ENCODE peak calls at places on chromosomes 16 and 17, in six cellular contexts. M is astrocyte of the spinal cord, L is nephron progenitor cell, J is sigmoid colon, D is dorsolateral prefrontal cortex, G is AG09319. K is an unnamed sample.

GRCh38 chr16:69131167-69131748 is 1.1 kb downstream of the CHTF8 start:
- DNase-seq in L (peak), G (no peak), D (no peak), J (no peak), M (peak), K (no peak)

GRCh38 chr16:11328172-11329079 is 16.8 kb upstream of the RMI2 start:
- DNase-seq in L (no peak), J (peak), M (peak), G (peak), D (peak), K (peak)

GRCh38 chr17:6306820-6307219 is 128.1 kb downstream of the AIPL1 start:
- DNase-seq in M (no peak), D (no peak), L (no peak), G (no peak), J (no peak), K (no peak)

GRCh38 chr17:17749025-17749772 is 67.9 kb downstream of the RAI1 start:
- DNase-seq in J (no peak), L (no peak), M (no peak), D (no peak), G (no peak), K (no peak)

GRCh38 chr16:48234630-48235029 is 9.5 kb upstream of the LONP2 start:
- DNase-seq in G (no peak), M (no peak), J (no peak), L (no peak), D (no peak), K (no peak)

GRCh38 chr17:74394977-74395376 is 27.7 kb downstream of the GPR142 start:
- DNase-seq in L (no peak), G (no peak), M (no peak), D (no peak), J (no peak), K (no peak)

GRCh38 chr17:51120357-51120738 is 320 bp downstream of the SPAG9 start:
- DNase-seq in L (no peak), J (peak), D (peak), M (peak), G (no peak), K (no peak)

GRCh38 chr16:30053376-30054015 is 12.1 kb upstream of the ALDOA start:
- DNase-seq in M (no peak), J (no peak), L (peak), D (no peak), G (no peak), K (peak)

GRCh38 chr16:58501242-58502131 is 1.5 kb downstream of the NDRG4 start:
- DNase-seq in D (peak), J (peak), M (no peak), G (no peak), L (peak), K (no peak)

GRCh38 chr17:17352836-17353624 is 49.9 kb downstream of the NT5M start:
- DNase-seq in G (no peak), L (no peak), D (peak), M (no peak), J (no peak), K (no peak)

GRCh38 chr17:45269912-45270311 is 8.0 kb upstream of the SPATA32 start:
- DNase-seq in L (no peak), M (no peak), J (no peak), D (no peak), G (no peak), K (no peak)

GRCh38 chr16:52993179-52993578 is 59.5 kb downstream of the CHD9NB start:
- DNase-seq in L (no peak), J (no peak), D (no peak), M (no peak), G (no peak), K (no peak)

GRCh38 chr17:43579570-43580140 is 33.5 kb upstream of the ETV4 start:
- DNase-seq in M (peak), D (no peak), G (no peak), J (no peak), L (no peak), K (peak)

GRCh38 chr17:4531988-4532736 is 23.0 kb downstream of the MYBBP1A start:
- DNase-seq in J (no peak), D (no peak), L (no peak), G (no peak), M (no peak), K (no peak)

GRCh38 chr16:30774367-30775130 is 12.4 kb downstream of the RNF40 start:
- DNase-seq in L (no peak), G (no peak), M (no peak), J (no peak), D (no peak), K (no peak)

GRCh38 chr16:57890752-57891111 is 80.2 kb downstream of the CNGB1 start:
- DNase-seq in D (no peak), J (no peak), G (no peak), M (no peak), L (no peak), K (no peak)

GRCh38 chr16:11094075-11094593 is 149.8 kb downstream of the CLEC16A start:
- DNase-seq in L (no peak), D (no peak), G (no peak), M (peak), J (peak), K (peak)

GRCh38 chr16:54284319-54284930 is 2.2 kb downstream of the IRX3 start:
- DNase-seq in L (peak), G (no peak), J (no peak), M (peak), D (no peak), K (peak)

GRCh38 chr16:54284931-54285413 is 1.6 kb downstream of the IRX3 start:
- DNase-seq in J (no peak), D (no peak), L (peak), G (no peak), M (peak), K (peak)

GRCh38 chr16:54286067-54286329 is 589 bp downstream of the IRX3 start:
- DNase-seq in D (no peak), M (no peak), J (no peak), L (no peak), G (no peak), K (no peak)

GRCh38 chr16:54286330-54287017 is at the start of gene IRX3:
- DNase-seq in L (peak), M (peak), G (peak), J (no peak), D (no peak), K (peak)

DNA sequence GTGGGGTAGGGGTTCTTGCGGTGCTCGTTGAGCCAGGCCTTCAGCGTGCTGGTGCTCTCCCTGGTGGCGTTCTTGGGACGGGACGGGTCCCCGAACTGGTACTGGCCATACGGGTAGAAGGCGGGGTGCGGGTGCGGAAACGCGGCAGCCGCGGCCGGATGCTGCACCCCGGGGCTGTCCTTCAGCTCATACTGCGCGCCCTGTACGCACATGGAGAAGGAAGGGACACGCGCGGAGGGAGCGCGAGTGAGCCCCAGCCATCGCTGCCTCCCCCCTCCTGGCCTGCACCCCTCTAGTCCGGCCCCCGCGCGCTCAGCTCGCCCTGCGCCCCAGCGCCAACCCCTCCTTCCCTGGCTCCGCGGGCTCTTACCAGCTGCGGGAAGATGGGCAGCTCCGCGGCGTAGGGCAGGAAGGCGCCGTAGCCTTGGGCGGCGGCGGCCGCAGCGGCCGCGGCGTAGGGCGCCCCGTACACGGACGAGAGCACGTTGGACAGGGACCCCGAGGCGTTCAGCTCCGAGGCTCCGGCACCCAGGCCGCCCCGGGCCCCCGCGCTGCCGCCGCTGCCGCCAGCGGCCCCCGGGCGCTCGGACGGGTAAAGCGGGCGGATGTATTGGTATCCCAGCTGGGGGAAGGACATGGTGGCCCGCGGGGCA is 1.0 kb downstream of the IRX3 start:
- DNase-seq in M (peak), J (no peak), L (peak), D (no peak), G (no peak), K (peak)
- TF ChIP-seq CTCF in M (peak), J (no peak), L (no peak), D (no peak), G (no peak), K (no peak)

GRCh38 chr17:68593331-68593710 is 7.8 kb downstream of the FAM20A start:
- DNase-seq in D (no peak), L (no peak), G (peak), J (no peak), M (no peak), K (peak)

GRCh38 chr17:68591583-68591982 is 9.6 kb downstream of the FAM20A start:
- DNase-seq in D (no peak), G (no peak), J (no peak), L (peak), M (no peak), K (no peak)

GRCh38 chr17:68592667-68593330 is 8.4 kb downstream of the FAM20A start:
- DNase-seq in J (no peak), D (no peak), G (no peak), L (no peak), M (no peak), K (peak)

GRCh38 chr17:68594552-68594951 is 6.6 kb downstream of the FAM20A start:
- DNase-seq in J (no peak), D (no peak), L (no peak), G (no peak), M (no peak), K (no peak)

GRCh38 chr17:68592004-68592403 is 9.2 kb downstream of the FAM20A start:
- DNase-seq in D (no peak), G (no peak), J (no peak), L (no peak), M (no peak), K (peak)
- TF ChIP-seq CTCF in D (no peak), G (no peak), J (no peak), L (no peak), M (no peak), K (no peak)

DNA sequence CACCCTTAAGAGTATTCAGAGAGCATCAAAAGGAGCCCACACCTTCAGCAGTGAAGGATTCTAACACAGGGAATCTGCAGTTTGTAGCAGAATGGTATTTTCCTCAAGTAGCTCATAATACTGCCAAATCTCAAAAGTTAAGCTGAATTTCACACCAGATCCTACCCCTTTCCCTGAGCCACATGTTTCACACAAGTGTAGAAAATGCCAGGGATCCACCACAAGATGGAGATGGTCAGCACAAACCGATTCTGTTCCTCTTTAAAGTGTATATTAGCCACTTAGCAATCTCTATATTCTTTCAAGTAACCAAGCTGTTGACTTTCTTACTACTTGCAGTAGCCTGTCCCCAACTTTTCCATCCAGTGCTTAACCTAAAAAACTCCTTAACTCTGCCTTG is 13.2 kb downstream of the GINS2 start:
- DNase-seq in J (no peak), G (no peak), L (no peak), M (peak), D (no peak), K (peak)
- TF ChIP-seq CTCF in J (no peak), G (peak), L (peak), M (peak), D (peak), K (peak)

GRCh38 chr16:67199808-67200198 is 872 bp downstream of the ELMO3 start:
- DNase-seq in M (no peak), L (no peak), G (no peak), J (no peak), D (no peak), K (no peak)

GRCh38 chr16:67198238-67198734 is 645 bp upstream of the ELMO3 start:
- DNase-seq in D (peak), J (no peak), L (no peak), M (peak), G (no peak), K (peak)

GRCh38 chr16:67197704-67198103 is 1.2 kb upstream of the ELMO3 start:
- DNase-seq in J (no peak), D (no peak), G (no peak), L (no peak), M (no peak), K (no peak)

GRCh38 chr16:67200491-67200890 is 1.6 kb downstream of the ELMO3 start:
- DNase-seq in G (no peak), J (no peak), D (no peak), M (no peak), L (no peak), K (no peak)

DNA sequence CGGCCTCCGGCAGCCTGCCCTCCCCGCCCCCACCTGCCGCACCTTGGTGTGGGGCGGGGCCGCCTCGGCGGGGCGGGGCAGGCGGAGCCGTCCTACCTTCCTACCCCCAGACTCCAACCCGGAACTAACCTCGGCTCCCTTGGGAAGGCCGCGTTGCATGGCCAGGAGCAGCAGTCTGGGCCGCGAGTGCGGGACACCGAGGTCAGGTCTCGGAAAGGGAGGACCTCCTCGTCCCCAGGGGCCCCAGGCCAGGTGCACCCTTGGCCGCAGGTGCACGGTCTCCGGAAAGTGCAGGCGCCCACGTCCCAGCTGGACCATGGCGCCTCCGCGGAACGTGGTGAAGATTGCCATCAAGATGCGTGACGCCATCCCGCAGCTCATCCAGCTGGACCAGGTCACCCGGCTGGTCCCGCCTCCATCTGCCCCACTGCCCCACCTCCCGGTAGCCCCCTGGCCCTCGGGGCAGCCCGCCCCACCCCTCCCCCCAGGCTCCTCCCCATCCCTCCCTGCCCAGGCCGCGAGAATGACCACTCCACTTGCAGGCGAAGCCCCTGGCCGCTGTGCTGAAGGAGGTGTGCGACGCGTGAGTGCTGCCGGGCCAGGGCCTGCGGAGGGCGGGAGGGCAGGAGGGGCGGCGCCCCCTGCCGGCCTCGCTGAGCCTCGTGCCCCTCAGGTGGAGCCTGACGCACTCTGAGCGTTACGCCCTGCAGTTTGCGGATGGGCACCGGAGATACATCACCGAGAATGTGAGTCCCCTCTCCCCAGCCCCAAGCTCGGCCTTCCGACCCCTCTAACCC is at the start of gene ELMO3:
- DNase-seq in L (peak), J (no peak), M (no peak), G (no peak), D (no peak), K (no peak)
- TF ChIP-seq CTCF in L (peak), J (no peak), M (peak), G (peak), D (peak), K (peak)

DNA sequence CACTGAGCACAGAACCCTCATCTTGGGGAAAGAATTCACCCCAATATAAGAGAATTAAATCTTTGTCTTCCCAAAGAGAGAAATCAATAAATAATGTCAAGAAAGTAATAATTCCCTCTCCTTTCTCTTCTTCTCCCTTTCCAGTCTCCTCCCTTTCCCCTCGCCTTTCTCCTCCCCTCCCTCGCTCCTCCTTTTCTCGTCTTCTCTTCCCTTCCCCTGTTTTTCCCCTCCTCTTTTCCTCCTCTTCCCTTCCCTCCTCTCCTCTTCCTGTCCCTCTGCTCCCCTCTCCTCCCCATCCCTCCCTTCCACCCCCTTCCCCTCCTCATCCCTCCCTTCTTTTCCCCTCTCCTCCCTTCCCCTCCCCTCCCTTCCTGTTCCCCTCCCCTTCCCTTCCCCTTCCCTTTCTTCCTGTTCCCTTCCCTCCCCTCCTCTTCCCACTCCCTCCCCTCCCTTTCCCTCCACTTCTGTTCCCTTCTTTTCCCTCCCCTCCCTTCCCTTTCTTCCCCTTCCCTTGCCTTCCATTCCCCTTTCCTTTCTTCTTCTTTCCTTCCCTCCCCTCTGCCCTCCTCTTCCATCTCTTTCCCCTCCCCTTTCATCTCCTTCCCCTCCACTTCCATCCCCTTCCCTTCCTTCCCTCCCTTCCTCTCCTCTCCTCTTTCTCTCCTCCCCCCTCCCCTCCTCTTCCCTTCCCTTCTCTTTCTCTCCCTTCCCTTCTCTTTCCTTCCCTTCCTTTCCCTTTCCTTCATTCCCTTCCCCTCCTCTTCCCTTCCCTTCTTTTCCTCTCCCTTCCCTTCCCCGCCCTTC is 363.6 kb downstream of the SHISA9 start:
- DNase-seq in L (no peak), M (no peak), J (no peak), D (no peak), G (no peak), K (no peak)
- TF ChIP-seq CTCF in L (no peak), M (no peak), J (no peak), D (no peak), G (no peak), K (no peak)

GRCh38 chr16:73503093-73503492 is 455.2 kb upstream of the ZFHX3 start:
- DNase-seq in G (no peak), L (no peak), J (no peak), D (no peak), M (no peak), K (no peak)
- TF ChIP-seq CTCF in G (no peak), L (no peak), J (no peak), D (no peak), M (no peak), K (no peak)

GRCh38 chr17:7677388-7678067 is 9.8 kb downstream of the TP53 start:
- DNase-seq in G (no peak), D (no peak), L (no peak), M (no peak), J (no peak), K (no peak)

GRCh38 chr17:7668482-7668881 is 17.8 kb downstream of the ATP1B2 start:
- DNase-seq in G (no peak), L (no peak), M (no peak), J (no peak), D (no peak), K (no peak)

GRCh38 chr17:7674934-7675333 is 12.4 kb downstream of the TP53 start:
- DNase-seq in M (no peak), L (no peak), G (no peak), D (no peak), J (no peak), K (no peak)

GRCh38 chr17:7676533-7676932 is 10.8 kb downstream of the TP53 start:
- DNase-seq in M (no peak), L (no peak), D (no peak), J (no peak), G (no peak), K (no peak)

DNA sequence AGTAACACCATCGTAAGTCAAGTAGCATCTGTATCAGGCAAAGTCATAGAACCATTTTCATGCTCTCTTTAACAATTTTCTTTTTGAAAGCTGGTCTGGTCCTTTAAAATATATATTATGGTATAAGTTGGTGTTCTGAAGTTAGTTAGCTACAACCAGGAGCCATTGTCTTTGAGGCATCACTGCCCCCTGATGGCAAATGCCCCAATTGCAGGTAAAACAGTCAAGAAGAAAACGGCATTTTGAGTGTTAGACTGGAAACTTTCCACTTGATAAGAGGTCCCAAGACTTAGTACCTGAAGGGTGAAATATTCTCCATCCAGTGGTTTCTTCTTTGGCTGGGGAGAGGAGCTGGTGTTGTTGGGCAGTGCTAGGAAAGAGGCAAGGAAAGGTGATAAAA is 14.1 kb downstream of the TP53 start:
- DNase-seq in L (peak), D (no peak), M (no peak), G (no peak), J (no peak), K (no peak)
- TF ChIP-seq CTCF in L (peak), D (no peak), M (peak), G (peak), J (no peak), K (peak)

K was measured in AG10803.